ENCODE peak calls at places on chromosomes 3 and 15, in seven cellular contexts. One of them, this sample, is unnamed.

GRCh38 chr3:131549340-131549739 is 46.6 kb upstream of the MRPL3 start:
- DNase-seq in stomach: no peak
- DNase-seq in SW480: no peak
- DNase-seq in NCI-H510A: no peak
- DNase-seq in stimulated activated CD4-positive, alpha-beta T cell treated with anti-CD3 and anti-CD28 coated beads, Interleukin-1b, Interleukin-23, amount 100 ng/mL, for 24 hours: no peak
- DNase-seq in activated gamma-delta T cell treated with anti-CD3 and anti-CD28 coated beads, Interleukin-2, amount 50 U/mL, for 16 hours: no peak
- DNase-seq in mammary epithelial cell: no peak
- DNase-seq in this sample: no peak

GRCh38 chr3:73719877-73720276 is 95.1 kb upstream of the PDZRN3 start:
- DNase-seq in stomach: no peak
- DNase-seq in SW480: no peak
- DNase-seq in NCI-H510A: no peak
- DNase-seq in stimulated activated CD4-positive, alpha-beta T cell treated with anti-CD3 and anti-CD28 coated beads, Interleukin-1b, Interleukin-23, amount 100 ng/mL, for 24 hours: no peak
- DNase-seq in activated gamma-delta T cell treated with anti-CD3 and anti-CD28 coated beads, Interleukin-2, amount 50 U/mL, for 16 hours: no peak
- DNase-seq in mammary epithelial cell: no peak
- DNase-seq in this sample: no peak

GRCh38 chr3:71726106-71726505 is 904 bp upstream of the EIF4E3 start:
- DNase-seq in stomach: no peak
- DNase-seq in SW480: no peak
- DNase-seq in NCI-H510A: no peak
- DNase-seq in stimulated activated CD4-positive, alpha-beta T cell treated with anti-CD3 and anti-CD28 coated beads, Interleukin-1b, Interleukin-23, amount 100 ng/mL, for 24 hours: no peak
- DNase-seq in activated gamma-delta T cell treated with anti-CD3 and anti-CD28 coated beads, Interleukin-2, amount 50 U/mL, for 16 hours: no peak
- DNase-seq in mammary epithelial cell: no peak
- DNase-seq in this sample: no peak

GRCh38 chr3:37241880-37242279 is 67.5 kb upstream of the LRRFIP2 start:
- DNase-seq in stomach: no peak
- DNase-seq in SW480: no peak
- DNase-seq in NCI-H510A: no peak
- DNase-seq in stimulated activated CD4-positive, alpha-beta T cell treated with anti-CD3 and anti-CD28 coated beads, Interleukin-1b, Interleukin-23, amount 100 ng/mL, for 24 hours: no peak
- DNase-seq in activated gamma-delta T cell treated with anti-CD3 and anti-CD28 coated beads, Interleukin-2, amount 50 U/mL, for 16 hours: no peak
- DNase-seq in mammary epithelial cell: no peak
- DNase-seq in this sample: no peak

GRCh38 chr15:62928242-62928995 is 114.1 kb upstream of the TPM1 start:
- DNase-seq in stomach: no peak
- DNase-seq in SW480: peak
- DNase-seq in NCI-H510A: no peak
- DNase-seq in stimulated activated CD4-positive, alpha-beta T cell treated with anti-CD3 and anti-CD28 coated beads, Interleukin-1b, Interleukin-23, amount 100 ng/mL, for 24 hours: no peak
- DNase-seq in activated gamma-delta T cell treated with anti-CD3 and anti-CD28 coated beads, Interleukin-2, amount 50 U/mL, for 16 hours: no peak
- DNase-seq in mammary epithelial cell: peak
- DNase-seq in this sample: no peak

GRCh38 chr3:188220988-188221818 is 67.2 kb downstream of the LPP start:
- DNase-seq in stomach: no peak
- DNase-seq in SW480: no peak
- DNase-seq in NCI-H510A: no peak
- DNase-seq in stimulated activated CD4-positive, alpha-beta T cell treated with anti-CD3 and anti-CD28 coated beads, Interleukin-1b, Interleukin-23, amount 100 ng/mL, for 24 hours: no peak
- DNase-seq in activated gamma-delta T cell treated with anti-CD3 and anti-CD28 coated beads, Interleukin-2, amount 50 U/mL, for 16 hours: no peak
- DNase-seq in mammary epithelial cell: peak
- DNase-seq in this sample: no peak

GRCh38 chr3:184727357-184728060 is 15.6 kb upstream of the MAGEF1 start:
- DNase-seq in stomach: peak
- DNase-seq in SW480: peak
- DNase-seq in NCI-H510A: peak
- DNase-seq in stimulated activated CD4-positive, alpha-beta T cell treated with anti-CD3 and anti-CD28 coated beads, Interleukin-1b, Interleukin-23, amount 100 ng/mL, for 24 hours: peak
- DNase-seq in activated gamma-delta T cell treated with anti-CD3 and anti-CD28 coated beads, Interleukin-2, amount 50 U/mL, for 16 hours: peak
- DNase-seq in mammary epithelial cell: peak
- DNase-seq in this sample: no peak

GRCh38 chr15:26974120-26974780 is 3.3 kb downstream of the GABRG3 start:
- DNase-seq in stomach: no peak
- DNase-seq in SW480: peak
- DNase-seq in NCI-H510A: no peak
- DNase-seq in stimulated activated CD4-positive, alpha-beta T cell treated with anti-CD3 and anti-CD28 coated beads, Interleukin-1b, Interleukin-23, amount 100 ng/mL, for 24 hours: no peak
- DNase-seq in activated gamma-delta T cell treated with anti-CD3 and anti-CD28 coated beads, Interleukin-2, amount 50 U/mL, for 16 hours: no peak
- DNase-seq in mammary epithelial cell: no peak
- DNase-seq in this sample: no peak

GRCh38 chr3:40999682-41000081 is 199.6 kb upstream of the CTNNB1 start:
- DNase-seq in stomach: no peak
- DNase-seq in SW480: no peak
- DNase-seq in NCI-H510A: no peak
- DNase-seq in stimulated activated CD4-positive, alpha-beta T cell treated with anti-CD3 and anti-CD28 coated beads, Interleukin-1b, Interleukin-23, amount 100 ng/mL, for 24 hours: no peak
- DNase-seq in activated gamma-delta T cell treated with anti-CD3 and anti-CD28 coated beads, Interleukin-2, amount 50 U/mL, for 16 hours: no peak
- DNase-seq in mammary epithelial cell: no peak
- DNase-seq in this sample: no peak

GRCh38 chr3:36166477-36166876 is 213.8 kb upstream of the STAC start:
- DNase-seq in stomach: no peak
- DNase-seq in SW480: no peak
- DNase-seq in NCI-H510A: no peak
- DNase-seq in stimulated activated CD4-positive, alpha-beta T cell treated with anti-CD3 and anti-CD28 coated beads, Interleukin-1b, Interleukin-23, amount 100 ng/mL, for 24 hours: no peak
- DNase-seq in activated gamma-delta T cell treated with anti-CD3 and anti-CD28 coated beads, Interleukin-2, amount 50 U/mL, for 16 hours: no peak
- DNase-seq in mammary epithelial cell: peak
- DNase-seq in this sample: no peak

GRCh38 chr3:31555204-31555603 is 22.5 kb downstream of the STT3B start:
- DNase-seq in stomach: no peak
- DNase-seq in SW480: no peak
- DNase-seq in NCI-H510A: no peak
- DNase-seq in stimulated activated CD4-positive, alpha-beta T cell treated with anti-CD3 and anti-CD28 coated beads, Interleukin-1b, Interleukin-23, amount 100 ng/mL, for 24 hours: no peak
- DNase-seq in activated gamma-delta T cell treated with anti-CD3 and anti-CD28 coated beads, Interleukin-2, amount 50 U/mL, for 16 hours: no peak
- DNase-seq in mammary epithelial cell: no peak
- DNase-seq in this sample: no peak

GRCh38 chr15:86935841-86936240 is 856.2 kb downstream of the AGBL1 start:
- DNase-seq in stomach: no peak
- DNase-seq in SW480: no peak
- DNase-seq in NCI-H510A: no peak
- DNase-seq in stimulated activated CD4-positive, alpha-beta T cell treated with anti-CD3 and anti-CD28 coated beads, Interleukin-1b, Interleukin-23, amount 100 ng/mL, for 24 hours: no peak
- DNase-seq in activated gamma-delta T cell treated with anti-CD3 and anti-CD28 coated beads, Interleukin-2, amount 50 U/mL, for 16 hours: no peak
- DNase-seq in mammary epithelial cell: no peak
- DNase-seq in this sample: no peak

GRCh38 chr3:42906085-42906904 is at the start of gene ZNF662:
- DNase-seq in stomach: peak
- DNase-seq in SW480: no peak
- DNase-seq in NCI-H510A: peak
- DNase-seq in stimulated activated CD4-positive, alpha-beta T cell treated with anti-CD3 and anti-CD28 coated beads, Interleukin-1b, Interleukin-23, amount 100 ng/mL, for 24 hours: no peak
- DNase-seq in activated gamma-delta T cell treated with anti-CD3 and anti-CD28 coated beads, Interleukin-2, amount 50 U/mL, for 16 hours: no peak
- DNase-seq in mammary epithelial cell: no peak
- DNase-seq in this sample: no peak

GRCh38 chr3:143895805-143896204 is 47.5 kb upstream of the SLC9A9 start:
- DNase-seq in stomach: no peak
- DNase-seq in SW480: peak
- DNase-seq in NCI-H510A: no peak
- DNase-seq in stimulated activated CD4-positive, alpha-beta T cell treated with anti-CD3 and anti-CD28 coated beads, Interleukin-1b, Interleukin-23, amount 100 ng/mL, for 24 hours: no peak
- DNase-seq in activated gamma-delta T cell treated with anti-CD3 and anti-CD28 coated beads, Interleukin-2, amount 50 U/mL, for 16 hours: no peak
- DNase-seq in mammary epithelial cell: no peak
- DNase-seq in this sample: no peak

GRCh38 chr15:47331796-47332480 is 385.4 kb upstream of the SEMA6D start:
- DNase-seq in stomach: no peak
- DNase-seq in SW480: no peak
- DNase-seq in NCI-H510A: no peak
- DNase-seq in stimulated activated CD4-positive, alpha-beta T cell treated with anti-CD3 and anti-CD28 coated beads, Interleukin-1b, Interleukin-23, amount 100 ng/mL, for 24 hours: no peak
- DNase-seq in activated gamma-delta T cell treated with anti-CD3 and anti-CD28 coated beads, Interleukin-2, amount 50 U/mL, for 16 hours: no peak
- DNase-seq in mammary epithelial cell: peak
- DNase-seq in this sample: no peak

GRCh38 chr3:29764603-29765254 is 483.9 kb downstream of the RBMS3 start:
- DNase-seq in stomach: no peak
- DNase-seq in SW480: peak
- DNase-seq in NCI-H510A: no peak
- DNase-seq in stimulated activated CD4-positive, alpha-beta T cell treated with anti-CD3 and anti-CD28 coated beads, Interleukin-1b, Interleukin-23, amount 100 ng/mL, for 24 hours: no peak
- DNase-seq in activated gamma-delta T cell treated with anti-CD3 and anti-CD28 coated beads, Interleukin-2, amount 50 U/mL, for 16 hours: no peak
- DNase-seq in mammary epithelial cell: peak
- DNase-seq in this sample: no peak

GRCh38 chr3:151156618-151157216 is 46.3 kb downstream of the GPR171 start:
- DNase-seq in stomach: no peak
- DNase-seq in SW480: peak
- DNase-seq in NCI-H510A: peak
- DNase-seq in stimulated activated CD4-positive, alpha-beta T cell treated with anti-CD3 and anti-CD28 coated beads, Interleukin-1b, Interleukin-23, amount 100 ng/mL, for 24 hours: no peak
- DNase-seq in activated gamma-delta T cell treated with anti-CD3 and anti-CD28 coated beads, Interleukin-2, amount 50 U/mL, for 16 hours: no peak
- DNase-seq in mammary epithelial cell: peak
- DNase-seq in this sample: no peak

GRCh38 chr3:168884353-168884903 is 779.1 kb downstream of the MECOM start:
- DNase-seq in stomach: peak
- DNase-seq in SW480: no peak
- DNase-seq in NCI-H510A: no peak
- DNase-seq in stimulated activated CD4-positive, alpha-beta T cell treated with anti-CD3 and anti-CD28 coated beads, Interleukin-1b, Interleukin-23, amount 100 ng/mL, for 24 hours: no peak
- DNase-seq in activated gamma-delta T cell treated with anti-CD3 and anti-CD28 coated beads, Interleukin-2, amount 50 U/mL, for 16 hours: no peak
- DNase-seq in mammary epithelial cell: peak
- DNase-seq in this sample: no peak

GRCh38 chr3:113626513-113627371 is 69.7 kb downstream of the USF3 start:
- DNase-seq in stomach: peak
- DNase-seq in SW480: peak
- DNase-seq in NCI-H510A: peak
- DNase-seq in stimulated activated CD4-positive, alpha-beta T cell treated with anti-CD3 and anti-CD28 coated beads, Interleukin-1b, Interleukin-23, amount 100 ng/mL, for 24 hours: no peak
- DNase-seq in activated gamma-delta T cell treated with anti-CD3 and anti-CD28 coated beads, Interleukin-2, amount 50 U/mL, for 16 hours: no peak
- DNase-seq in mammary epithelial cell: peak
- DNase-seq in this sample: no peak

GRCh38 chr3:151871639-151872468 is 1.6 kb upstream of the SUCNR1 start:
- DNase-seq in stomach: no peak
- DNase-seq in SW480: no peak
- DNase-seq in NCI-H510A: no peak
- DNase-seq in stimulated activated CD4-positive, alpha-beta T cell treated with anti-CD3 and anti-CD28 coated beads, Interleukin-1b, Interleukin-23, amount 100 ng/mL, for 24 hours: no peak
- DNase-seq in activated gamma-delta T cell treated with anti-CD3 and anti-CD28 coated beads, Interleukin-2, amount 50 U/mL, for 16 hours: no peak
- DNase-seq in mammary epithelial cell: no peak
- DNase-seq in this sample: no peak

GRCh38 chr3:122102191-122102935 is 47.2 kb downstream of the CD86 start:
- DNase-seq in stomach: no peak
- DNase-seq in SW480: no peak
- DNase-seq in NCI-H510A: no peak
- DNase-seq in stimulated activated CD4-positive, alpha-beta T cell treated with anti-CD3 and anti-CD28 coated beads, Interleukin-1b, Interleukin-23, amount 100 ng/mL, for 24 hours: no peak
- DNase-seq in activated gamma-delta T cell treated with anti-CD3 and anti-CD28 coated beads, Interleukin-2, amount 50 U/mL, for 16 hours: no peak
- DNase-seq in mammary epithelial cell: peak
- DNase-seq in this sample: no peak

GRCh38 chr3:101039285-101039684 is 46.1 kb upstream of the ABI3BP start:
- DNase-seq in stomach: no peak
- DNase-seq in SW480: no peak
- DNase-seq in NCI-H510A: no peak
- DNase-seq in stimulated activated CD4-positive, alpha-beta T cell treated with anti-CD3 and anti-CD28 coated beads, Interleukin-1b, Interleukin-23, amount 100 ng/mL, for 24 hours: no peak
- DNase-seq in activated gamma-delta T cell treated with anti-CD3 and anti-CD28 coated beads, Interleukin-2, amount 50 U/mL, for 16 hours: no peak
- DNase-seq in mammary epithelial cell: peak
- DNase-seq in this sample: no peak

GRCh38 chr3:35137612-35138011 is 501.7 kb upstream of the ARPP21 start:
- DNase-seq in stomach: no peak
- DNase-seq in SW480: no peak
- DNase-seq in NCI-H510A: no peak
- DNase-seq in stimulated activated CD4-positive, alpha-beta T cell treated with anti-CD3 and anti-CD28 coated beads, Interleukin-1b, Interleukin-23, amount 100 ng/mL, for 24 hours: no peak
- DNase-seq in activated gamma-delta T cell treated with anti-CD3 and anti-CD28 coated beads, Interleukin-2, amount 50 U/mL, for 16 hours: no peak
- DNase-seq in mammary epithelial cell: no peak
- DNase-seq in this sample: no peak

GRCh38 chr3:127953092-127953491 is 38.1 kb downstream of the KBTBD12 start:
- DNase-seq in stomach: no peak
- DNase-seq in SW480: no peak
- DNase-seq in NCI-H510A: no peak
- DNase-seq in stimulated activated CD4-positive, alpha-beta T cell treated with anti-CD3 and anti-CD28 coated beads, Interleukin-1b, Interleukin-23, amount 100 ng/mL, for 24 hours: no peak
- DNase-seq in activated gamma-delta T cell treated with anti-CD3 and anti-CD28 coated beads, Interleukin-2, amount 50 U/mL, for 16 hours: no peak
- DNase-seq in mammary epithelial cell: no peak
- DNase-seq in this sample: no peak

GRCh38 chr3:171399842-171400241 is 60.4 kb downstream of the TNIK start:
- DNase-seq in stomach: no peak
- DNase-seq in SW480: no peak
- DNase-seq in NCI-H510A: no peak
- DNase-seq in stimulated activated CD4-positive, alpha-beta T cell treated with anti-CD3 and anti-CD28 coated beads, Interleukin-1b, Interleukin-23, amount 100 ng/mL, for 24 hours: no peak
- DNase-seq in activated gamma-delta T cell treated with anti-CD3 and anti-CD28 coated beads, Interleukin-2, amount 50 U/mL, for 16 hours: no peak
- DNase-seq in mammary epithelial cell: no peak
- DNase-seq in this sample: no peak

This sample was measured in NCI-H187.